ENCODE peak calls at places on chromosomes 12 and 14, in nine cellular contexts. A is heart right ventricle; S is OCI-M1; R is nephron progenitor cell; J is posterior cingulate gyrus; W is EL; L is stimulated activated CD8-positive, alpha-beta memory T cell treated with anti-CD3 and anti-CD28 coated beads, Interleukin-12 subunit alpha, Interleukin-12 subunit beta, amount 100 ng/mL, for 1 hour; T is stimulated activated CD4-positive, alpha-beta T cell treated with anti-CD3 and anti-CD28 coated beads, Interleukin-12 subunit alpha, Interleukin-12 subunit beta, amount 100 ng/mL, for 4 hours; B is GM12865. V is an unnamed sample.

GRCh38 chr12:84056-84455 is 17.5 kb downstream of the IQSEC3 start:
- DNase-seq in A (no peak), T (no peak), R (no peak), L (no peak), W (no peak), S (no peak), B (no peak), J (peak), V (no peak)

GRCh38 chr12:15526033-15526432 is 203.7 kb downstream of the PTPRO start:
- DNase-seq in L (no peak), S (peak), W (no peak), B (peak), J (no peak), A (no peak), R (no peak), T (no peak), V (no peak)

GRCh38 chr14:51462182-51462581 is 189.5 kb upstream of the FRMD6 start:
- DNase-seq in R (no peak), S (no peak), L (no peak), T (no peak), J (no peak), A (no peak), B (no peak), W (no peak), V (no peak)

GRCh38 chr12:47824629-47825028 is 4.9 kb upstream of the HDAC7 start:
- DNase-seq in R (no peak), W (no peak), A (no peak), J (no peak), T (no peak), S (no peak), B (no peak), L (no peak), V (no peak)

GRCh38 chr12:28787151-28787550 is 361.9 kb upstream of the FAR2 start:
- DNase-seq in A (no peak), L (no peak), R (no peak), T (no peak), J (no peak), S (no peak), B (no peak), W (no peak), V (no peak)

GRCh38 chr14:58298880-58299664 is 717 bp downstream of the ARID4A start:
- DNase-seq in S (peak), L (no peak), T (peak), A (peak), B (peak), W (peak), J (peak), R (peak), V (peak)

GRCh38 chr14:103136388-103137271 is 13.4 kb downstream of the TNFAIP2 start:
- DNase-seq in L (no peak), R (no peak), A (no peak), W (peak), J (peak), B (no peak), S (peak), T (no peak), V (no peak)

GRCh38 chr12:105640780-105641179 is 310.3 kb downstream of the C12orf75 start:
- DNase-seq in R (no peak), T (no peak), J (no peak), W (peak), B (no peak), A (no peak), S (no peak), L (no peak), V (no peak)

GRCh38 chr14:100871234-100872186 is 32.0 kb downstream of the RTL1 start:
- DNase-seq in R (no peak), S (no peak), T (no peak), J (peak), A (no peak), B (no peak), W (peak), L (no peak), V (no peak)

GRCh38 chr14:33120341-33120740 is 181.7 kb downstream of the NPAS3 start:
- DNase-seq in W (peak), S (no peak), T (no peak), B (no peak), L (no peak), A (no peak), J (no peak), R (no peak), V (no peak)

GRCh38 chr14:101058571-101058970 is 155.0 kb upstream of the RTL1 start:
- DNase-seq in T (no peak), L (no peak), W (peak), A (no peak), S (no peak), B (no peak), R (no peak), J (no peak), V (no peak)

GRCh38 chr12:115794659-115795081 is 482.8 kb downstream of the MED13L start:
- DNase-seq in R (no peak), W (no peak), L (no peak), A (no peak), B (no peak), S (peak), T (no peak), J (no peak), V (no peak)

GRCh38 chr14:51544426-51544825 is 107.3 kb upstream of the FRMD6 start:
- DNase-seq in W (no peak), S (no peak), L (no peak), B (no peak), T (no peak), J (no peak), R (no peak), A (no peak), V (no peak)

GRCh38 chr14:39251547-39251946 is 17.8 kb downstream of the MIA2 start:
- DNase-seq in J (no peak), T (no peak), S (no peak), L (no peak), A (no peak), W (no peak), B (no peak), R (no peak), V (no peak)

GRCh38 chr12:92759634-92760268 is 57.0 kb downstream of the PLEKHG7 start:
- DNase-seq in L (no peak), W (peak), R (no peak), B (no peak), T (no peak), A (no peak), S (peak), J (no peak), V (no peak)

GRCh38 chr14:23421594-23421993 is 13.5 kb upstream of the MYH6 start:
- DNase-seq in A (no peak), S (no peak), J (no peak), R (no peak), W (no peak), B (peak), L (no peak), T (no peak), V (no peak)

GRCh38 chr14:41972531-41972930 is 365.9 kb downstream of the LRFN5 start:
- DNase-seq in A (no peak), W (no peak), S (no peak), T (no peak), L (no peak), J (no peak), R (no peak), B (no peak), V (no peak)

GRCh38 chr12:99549651-99550050 is 97.9 kb upstream of the GARIN6 start:
- DNase-seq in R (no peak), W (no peak), T (no peak), J (no peak), S (no peak), B (no peak), L (no peak), A (no peak), V (no peak)

GRCh38 chr12:105190530-105190929 is 45.4 kb downstream of the APPL2 start:
- DNase-seq in W (no peak), A (no peak), B (no peak), S (no peak), T (no peak), R (no peak), J (no peak), L (no peak), V (no peak)

GRCh38 chr14:87873741-87874140 is 119.2 kb downstream of the GALC start:
- DNase-seq in R (no peak), A (no peak), L (no peak), B (no peak), T (no peak), W (no peak), S (no peak), J (no peak), V (no peak)

GRCh38 chr14:34461334-34462131 is 507 bp downstream of the SPTSSA start:
- DNase-seq in L (no peak), A (peak), J (peak), W (peak), T (peak), R (peak), B (peak), S (peak), V (peak)